ENCODE peak calls at places on chromosome 20, in five cellular contexts. N is endothelial cell; A is activated B cell treated with CpG ODN at 0.5 μM for 24 hours; I is bronchial epithelial cell; B is CD4-positive, alpha-beta T cell. Z is an unnamed sample.

GRCh38 chr20:2405693-2406065 is 25.0 kb downstream of the TGM6 start:
- DNase-seq in I (no peak), N (no peak), A (no peak), B (no peak), Z (no peak)

GRCh38 chr20:44648579-44648978 is 2.9 kb downstream of the ADA start:
- DNase-seq in B (no peak), A (no peak), N (no peak), I (no peak), Z (no peak)

GRCh38 chr20:25399038-25399430 is 8.4 kb upstream of the ABHD12 start:
- DNase-seq in B (no peak), I (peak), A (no peak), N (peak), Z (peak)

GRCh38 chr20:22503577-22503976 is 80.8 kb downstream of the FOXA2 start:
- DNase-seq in A (no peak), N (no peak), I (no peak), B (no peak), Z (no peak)

GRCh38 chr20:43844778-43845614 is 69.7 kb upstream of the TOX2 start:
- DNase-seq in A (no peak), B (no peak), N (no peak), I (peak), Z (peak)

GRCh38 chr20:44021900-44022299 is 107.2 kb downstream of the TOX2 start:
- DNase-seq in I (no peak), B (no peak), N (no peak), A (no peak), Z (no peak)

GRCh38 chr20:22861231-22861980 is 173.7 kb upstream of the SSTR4 start:
- DNase-seq in I (peak), N (no peak), B (no peak), A (no peak), Z (no peak)

GRCh38 chr20:11155156-11155805 is 481.5 kb upstream of the JAG1 start:
- DNase-seq in I (no peak), B (no peak), N (no peak), A (no peak), Z (no peak)

GRCh38 chr20:45358282-45359068 is 4.5 kb upstream of the SYS1 start:
- DNase-seq in A (no peak), N (no peak), I (peak), B (no peak), Z (no peak)

GRCh38 chr20:23446505-23446904 is 6.2 kb downstream of the CST11 start:
- DNase-seq in I (peak), B (no peak), A (no peak), N (peak), Z (no peak)

GRCh38 chr20:4513720-4514119 is 208.0 kb upstream of the PRND start:
- DNase-seq in B (no peak), A (no peak), I (peak), N (no peak), Z (peak)

GRCh38 chr20:11676618-11677289 is 240.9 kb upstream of the BTBD3 start:
- DNase-seq in N (peak), B (no peak), I (peak), A (no peak), Z (peak)

GRCh38 chr20:4571759-4572531 is 149.8 kb upstream of the PRND start:
- DNase-seq in B (no peak), I (no peak), A (no peak), N (no peak), Z (no peak)

GRCh38 chr20:15232243-15232642 is 894.8 kb upstream of the FLRT3 start:
- DNase-seq in A (no peak), I (no peak), N (no peak), B (no peak), Z (no peak)

GRCh38 chr20:15239542-15240206 is 902.3 kb upstream of the FLRT3 start:
- DNase-seq in N (no peak), A (no peak), I (peak), B (no peak), Z (no peak)

GRCh38 chr20:15240801-15241200 is 903.4 kb upstream of the FLRT3 start:
- DNase-seq in A (no peak), B (no peak), I (no peak), N (no peak), Z (peak)

GRCh38 chr20:15235799-15236198 is 898.4 kb upstream of the FLRT3 start:
- DNase-seq in B (no peak), N (no peak), I (no peak), A (no peak), Z (no peak)

GRCh38 chr20:15236812-15237211 is 899.4 kb upstream of the FLRT3 start:
- DNase-seq in N (peak), A (no peak), I (peak), B (no peak), Z (peak)
- TF ChIP-seq CTCF in N (peak), A (no peak), I (peak), B (no peak), Z (peak)

GRCh38 chr20:40644863-40645262 is 44.2 kb downstream of the MAFB start:
- DNase-seq in B (no peak), A (no peak), I (no peak), N (no peak), Z (no peak)

GRCh38 chr20:40651121-40651520 is 37.9 kb downstream of the MAFB start:
- DNase-seq in B (no peak), N (no peak), A (no peak), I (peak), Z (no peak)

GRCh38 chr20:40646321-40647212 is 42.5 kb downstream of the MAFB start:
- DNase-seq in A (no peak), N (peak), I (no peak), B (no peak), Z (no peak)

GRCh38 chr20:40650707-40651106 is 38.3 kb downstream of the MAFB start:
- DNase-seq in N (no peak), A (no peak), I (peak), B (no peak), Z (no peak)

DNA sequence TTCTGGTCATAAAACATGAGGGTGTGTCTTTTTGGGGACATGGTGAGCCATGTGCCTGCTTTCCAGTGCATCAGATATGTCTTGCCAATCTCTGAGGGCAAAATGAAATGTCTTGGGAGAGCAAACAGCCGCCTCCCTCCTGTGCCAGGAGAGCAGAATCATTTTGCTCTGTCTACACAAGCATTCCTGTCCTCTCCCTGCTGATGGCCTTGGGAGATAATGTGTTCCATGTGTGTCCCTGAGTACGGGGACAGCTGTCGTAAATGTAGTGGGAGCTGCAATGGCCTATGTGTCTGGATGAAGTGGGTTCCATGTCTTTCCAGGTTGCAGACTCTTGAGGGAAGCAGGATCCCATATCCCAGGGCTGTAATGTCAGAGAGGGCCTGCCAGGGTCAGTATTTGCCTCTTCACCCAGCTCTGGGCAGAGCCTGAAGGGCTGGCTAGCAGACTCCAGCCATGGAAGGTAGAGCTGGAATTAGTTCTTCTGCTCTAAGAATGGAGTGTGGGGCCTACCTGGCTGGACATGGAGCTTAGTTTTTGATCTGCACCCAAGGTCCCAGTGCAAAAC is 40.4 kb downstream of the MAFB start:
- DNase-seq in B (no peak), I (no peak), N (no peak), A (no peak), Z (no peak)
- TF ChIP-seq CTCF in B (no peak), I (no peak), N (no peak), A (no peak), Z (no peak)

GRCh38 chr20:237918-238317 is 10.9 kb downstream of the DEFB129 start:
- DNase-seq in N (no peak), B (no peak), A (no peak), I (no peak), Z (no peak)

GRCh38 chr20:237479-237878 is 10.4 kb downstream of the DEFB129 start:
- DNase-seq in A (no peak), I (no peak), N (no peak), B (no peak), Z (no peak)

GRCh38 chr20:235891-236290 is 8.8 kb downstream of the DEFB129 start:
- DNase-seq in N (no peak), B (no peak), I (peak), A (no peak), Z (no peak)
- TF ChIP-seq CTCF in N (no peak), B (no peak), I (peak), A (no peak), Z (peak)

GRCh38 chr20:6559791-6560190 is 207.7 kb upstream of the BMP2 start:
- DNase-seq in A (no peak), I (no peak), B (no peak), N (no peak), Z (no peak)

GRCh38 chr20:6562111-6562510 is 205.4 kb upstream of the BMP2 start:
- DNase-seq in B (no peak), N (no peak), I (peak), A (no peak), Z (peak)

GRCh38 chr20:6560978-6561377 is 206.5 kb upstream of the BMP2 start:
- DNase-seq in B (no peak), N (no peak), A (no peak), I (no peak), Z (no peak)

GRCh38 chr20:6558361-6558760 is 209.1 kb upstream of the BMP2 start:
- DNase-seq in N (no peak), A (no peak), I (peak), B (no peak), Z (no peak)
- TF ChIP-seq CTCF in N (no peak), A (no peak), I (no peak), B (no peak), Z (peak)

DNA sequence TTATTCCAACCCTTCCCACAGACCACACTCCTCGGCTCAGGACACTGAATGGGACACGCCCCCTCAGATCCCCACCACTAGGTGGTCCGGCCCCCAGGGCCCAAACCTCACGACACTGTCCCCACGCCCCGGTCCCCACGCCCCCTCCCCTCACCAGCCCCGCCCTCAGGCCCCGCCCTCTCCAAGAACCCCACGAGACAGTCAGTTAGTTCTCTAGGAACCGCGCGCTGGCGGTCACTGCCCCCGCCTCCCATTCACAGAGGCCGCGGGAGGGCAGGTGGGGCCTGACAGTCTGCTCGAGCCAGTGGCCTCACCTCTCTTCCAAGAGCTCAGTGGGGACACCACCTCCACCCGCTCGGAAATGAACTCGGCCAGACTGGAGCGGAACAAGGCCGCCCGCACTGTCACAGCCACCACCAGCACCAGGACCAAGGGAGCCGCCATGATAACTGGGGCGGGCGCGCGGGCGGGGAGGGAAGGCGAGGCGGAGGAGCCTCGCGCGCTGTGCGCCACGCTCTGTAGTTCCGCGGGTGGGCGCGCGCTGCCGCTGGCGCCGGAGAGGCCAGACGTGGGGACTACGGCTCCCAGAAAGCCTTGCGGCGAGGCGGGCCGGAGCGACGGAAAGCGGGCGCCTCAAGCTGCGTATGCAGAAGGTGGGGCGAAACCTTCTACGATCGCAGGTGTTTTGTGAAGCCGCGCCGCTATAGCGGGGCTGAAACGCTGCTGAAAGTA is at the start of gene PIGU:
- DNase-seq in B (peak), A (peak), I (peak), N (peak), Z (peak)
- TF ChIP-seq CTCF in B (peak), A (no peak), I (no peak), N (no peak), Z (no peak)

DNA sequence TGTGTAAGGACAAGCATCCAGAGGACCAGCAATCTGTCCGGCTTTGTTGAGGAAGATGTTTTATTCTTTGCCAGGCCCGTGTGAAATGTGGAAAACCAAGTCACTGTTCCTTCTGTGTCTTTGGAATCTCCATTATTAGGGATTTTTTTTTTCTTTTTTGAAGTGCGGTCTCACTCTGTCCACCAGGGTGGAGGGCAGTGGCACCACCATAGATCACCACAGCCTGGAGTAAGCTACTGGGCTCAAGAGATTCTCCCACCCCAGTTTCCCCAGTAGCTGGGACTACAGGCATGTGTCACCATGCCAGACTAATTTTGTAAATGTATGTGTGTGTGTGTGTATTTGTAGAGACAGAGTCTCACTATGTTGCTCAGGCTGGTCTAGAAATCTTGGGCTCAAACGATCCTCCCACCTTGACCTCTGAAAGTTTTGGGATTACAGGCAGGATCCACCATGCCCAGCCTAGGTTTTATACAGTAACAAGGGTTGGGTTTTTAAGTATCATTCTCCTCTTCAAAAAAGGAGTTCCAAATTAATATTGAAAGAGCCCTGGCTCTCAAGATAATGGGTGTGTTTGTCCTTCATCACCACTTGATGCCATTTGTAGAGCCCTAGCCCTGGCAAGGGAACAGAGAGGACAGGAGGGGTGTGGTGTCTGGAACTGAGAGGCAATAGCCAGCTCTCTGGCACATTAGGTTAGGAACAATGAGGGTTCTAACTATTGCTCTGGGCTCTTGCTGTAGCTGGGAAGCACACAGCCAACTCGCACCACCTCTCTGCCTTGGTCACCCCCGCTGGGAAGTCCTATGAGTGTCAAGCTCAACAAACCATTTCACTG is 3.1 kb downstream of the LAMP5 start:
- DNase-seq in A (no peak), N (no peak), B (no peak), I (no peak), Z (no peak)
- TF ChIP-seq CTCF in A (no peak), N (no peak), B (no peak), I (no peak), Z (no peak)

DNA sequence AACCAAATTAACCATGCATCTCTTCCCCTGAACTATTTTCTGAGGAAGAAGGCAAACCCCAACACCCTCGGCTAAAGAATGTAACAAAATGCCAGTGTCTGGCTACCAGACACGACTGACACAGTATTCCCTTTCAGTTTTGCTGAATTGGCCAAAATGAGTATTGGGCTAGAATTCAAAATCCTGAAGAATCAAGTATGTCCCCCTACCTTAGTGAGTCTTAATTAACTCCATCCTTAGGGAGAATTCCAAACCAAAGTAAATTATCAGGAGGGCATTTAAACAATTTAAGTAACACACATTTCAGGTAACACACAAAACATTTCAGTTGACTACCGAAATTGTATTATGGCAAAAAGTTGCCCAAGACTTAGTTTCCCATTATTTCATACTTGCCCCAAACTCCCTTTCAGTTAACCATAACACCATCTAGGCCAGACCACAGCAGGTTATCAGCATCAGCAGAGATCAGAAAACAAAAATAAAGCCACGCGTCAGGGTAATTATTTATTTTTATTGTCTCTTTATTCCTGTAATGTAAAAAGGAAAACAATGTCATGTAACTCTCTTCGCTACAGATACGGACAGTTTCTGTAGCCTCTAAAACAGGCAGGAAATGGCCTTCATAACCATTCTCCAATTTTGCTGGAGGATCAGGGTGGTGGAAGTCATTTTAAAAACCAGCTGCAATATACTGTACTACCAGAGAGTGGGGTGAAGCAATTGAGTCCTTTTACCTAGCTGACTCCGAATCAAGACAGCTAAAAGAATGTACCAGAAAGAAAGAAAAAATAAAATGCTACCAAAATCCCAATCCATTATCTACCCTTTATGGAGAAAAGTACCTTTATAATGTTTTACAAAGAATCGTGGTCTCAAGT is 1.9 kb downstream of the SNX5 start:
- DNase-seq in N (no peak), A (no peak), B (no peak), I (peak), Z (no peak)
- TF ChIP-seq CTCF in N (no peak), A (no peak), B (peak), I (peak), Z (peak)